ENCODE peak calls at places on chromosomes 12 and 14, in four cellular contexts. R is ovary, Q is tibial nerve, E is sigmoid colon. M is an unnamed sample.

GRCh38 chr12:23810327-23810902 is 139.1 kb downstream of the SOX5 start:
- DNase-seq in R (no peak), Q (no peak), E (no peak), M (no peak)

GRCh38 chr12:108119126-108119973 is 9.7 kb upstream of the WSCD2 start:
- DNase-seq in R (no peak), Q (no peak), E (no peak), M (no peak)

GRCh38 chr12:76259660-76260389 is 88.4 kb downstream of the BBS10 start:
- DNase-seq in R (no peak), Q (no peak), E (no peak), M (no peak)

GRCh38 chr12:104935892-104936291 is 22.2 kb downstream of the SLC41A2 start:
- DNase-seq in R (no peak), Q (no peak), E (no peak), M (no peak)

GRCh38 chr12:68356060-68356748 is 24.0 kb upstream of the MDM1 start:
- DNase-seq in R (no peak), Q (no peak), E (no peak), M (no peak)

GRCh38 chr14:72480465-72481243 is 413.2 kb downstream of the DPF3 start:
- DNase-seq in R (no peak), Q (no peak), E (no peak), M (no peak)

GRCh38 chr12:119372540-119372939 is 38.0 kb downstream of the CCDC60 start:
- DNase-seq in R (no peak), Q (no peak), E (no peak), M (no peak)

GRCh38 chr14:85501751-85502150 is 28.2 kb upstream of the FLRT2 start:
- DNase-seq in R (no peak), Q (no peak), E (no peak), M (no peak)

GRCh38 chr12:46407360-46407759 is 34.8 kb upstream of the SLC38A2 start:
- DNase-seq in R (no peak), Q (no peak), E (no peak), M (no peak)

GRCh38 chr12:15819644-15820437 is 30.7 kb upstream of the EPS8 start:
- DNase-seq in R (no peak), Q (no peak), E (no peak), M (no peak)

GRCh38 chr14:96038920-96039632 is at the start of gene C14orf132:
- DNase-seq in R (peak), Q (peak), E (peak), M (peak)

GRCh38 chr14:54026671-54027070 is 70.0 kb upstream of the BMP4 start:
- DNase-seq in R (no peak), Q (no peak), E (no peak), M (no peak)

GRCh38 chr14:24055971-24056799 is 4.4 kb downstream of the CARMIL3 start:
- DNase-seq in R (no peak), Q (no peak), E (peak), M (no peak)

GRCh38 chr14:101073598-101073965 is 170.1 kb upstream of the RTL1 start:
- DNase-seq in R (no peak), Q (no peak), E (no peak), M (no peak)

GRCh38 chr14:88935083-88935482 is 110.6 kb downstream of the TTC8 start:
- DNase-seq in R (no peak), Q (no peak), E (no peak), M (no peak)

GRCh38 chr12:67019070-67019469 is 250.1 kb upstream of the CAND1 start:
- DNase-seq in R (no peak), Q (no peak), E (no peak), M (no peak)

GRCh38 chr14:59093889-59094288 is 94.6 kb upstream of the DAAM1 start:
- DNase-seq in R (no peak), Q (no peak), E (no peak), M (no peak)

GRCh38 chr12:131607658-131608447 is 103.0 kb upstream of the SFSWAP start:
- DNase-seq in R (no peak), Q (no peak), E (no peak), M (peak)

GRCh38 chr14:95895720-95896119 is 19.1 kb downstream of the TUNAR start:
- DNase-seq in R (no peak), Q (no peak), E (no peak), M (no peak)

GRCh38 chr12:114213055-114213561 is 192.8 kb downstream of the TBX5 start:
- DNase-seq in R (no peak), Q (no peak), E (no peak), M (no peak)

GRCh38 chr14:104782823-104783170 is 12.8 kb downstream of the AKT1 start:
- DNase-seq in R (no peak), Q (no peak), E (no peak), M (no peak)

GRCh38 chr14:90649096-90649495 is 167.1 kb downstream of the TTC7B start:
- DNase-seq in R (no peak), Q (no peak), E (no peak), M (no peak)

GRCh38 chr12:57737467-57738141 is 938 bp downstream of the AGAP2 start:
- DNase-seq in R (peak), Q (no peak), E (no peak), M (no peak)
- TF ChIP-seq CTCF in R (no peak), Q (no peak), E (no peak), M (no peak)

GRCh38 chr12:47758834-47759690 is at the start of gene RAPGEF3:
- DNase-seq in R (peak), Q (peak), E (peak), M (peak)
- TF ChIP-seq EP300 in R (no peak), Q (no peak), E (no peak), M (peak)

DNA sequence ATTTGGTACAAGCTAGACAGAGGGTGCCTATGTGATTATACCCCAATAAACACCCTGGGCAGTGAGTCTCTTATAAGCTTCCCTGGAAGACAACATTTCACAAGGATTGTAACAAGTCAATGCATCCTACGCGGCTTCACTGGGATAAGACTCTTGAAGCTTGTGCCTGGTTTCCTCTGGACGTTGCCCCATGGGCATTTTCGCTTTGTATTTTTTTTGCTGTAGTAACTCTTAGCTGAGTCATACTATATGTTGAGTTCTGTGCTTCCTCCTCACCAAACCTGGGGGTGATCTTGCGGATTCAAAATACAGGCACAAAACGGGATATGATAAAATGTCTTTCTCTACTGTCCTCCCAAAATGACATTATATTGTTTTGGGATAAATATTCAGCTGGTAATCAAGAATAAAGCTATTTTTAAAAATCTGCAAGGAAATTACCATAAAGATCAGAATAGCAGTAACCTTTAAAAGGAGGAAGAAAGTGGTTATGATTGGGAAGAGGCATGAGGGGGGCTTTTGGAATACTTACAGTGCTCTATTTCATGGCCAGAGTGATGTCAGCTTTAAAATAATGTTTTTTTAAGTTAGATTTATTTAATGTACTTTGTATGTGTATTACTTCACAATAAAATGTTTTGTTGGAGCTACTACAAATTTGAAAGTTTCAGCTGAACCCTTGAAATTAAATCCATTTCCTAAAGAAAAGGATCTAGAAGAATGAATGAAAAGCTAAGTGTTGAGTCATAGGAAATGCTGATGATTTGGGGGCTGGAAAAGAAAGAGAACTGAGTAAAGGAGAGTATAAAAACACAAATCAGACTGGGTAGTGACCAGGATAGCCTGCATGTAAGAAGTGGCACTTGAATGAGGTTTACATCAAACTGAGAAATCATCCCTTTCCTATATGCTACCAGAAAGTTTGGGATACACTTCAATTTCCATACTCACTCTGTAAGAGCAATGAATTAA is 14.7 kb downstream of the BTBD7 start:
- DNase-seq in R (no peak), Q (no peak), E (no peak), M (peak)
- H3K4me3 ChIP-seq in R (no peak), Q (no peak), E (no peak), M (no peak)

DNA sequence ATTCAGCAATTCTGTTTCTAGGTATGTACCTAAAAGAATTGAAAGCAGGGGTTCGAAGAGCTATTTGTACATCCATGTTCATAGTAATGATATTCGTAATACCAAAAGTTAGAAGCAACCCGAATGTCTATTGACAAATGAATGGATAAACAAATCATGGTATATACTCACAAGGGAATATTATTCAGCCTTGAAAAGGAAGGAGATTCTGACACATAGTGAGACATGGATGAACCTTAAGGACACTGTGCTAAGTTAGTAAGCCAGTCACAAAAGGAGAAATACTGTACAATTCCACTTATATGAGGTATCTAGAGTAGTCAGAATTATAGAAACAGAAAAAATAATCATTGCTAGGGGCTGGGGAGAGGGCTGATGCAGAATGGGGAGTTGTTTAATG is 4.4 kb upstream of the FBXL14 start:
- DNase-seq in R (no peak), Q (no peak), E (no peak), M (no peak)
- TF ChIP-seq CTCF in R (no peak), Q (no peak), E (no peak), M (no peak)

DNA sequence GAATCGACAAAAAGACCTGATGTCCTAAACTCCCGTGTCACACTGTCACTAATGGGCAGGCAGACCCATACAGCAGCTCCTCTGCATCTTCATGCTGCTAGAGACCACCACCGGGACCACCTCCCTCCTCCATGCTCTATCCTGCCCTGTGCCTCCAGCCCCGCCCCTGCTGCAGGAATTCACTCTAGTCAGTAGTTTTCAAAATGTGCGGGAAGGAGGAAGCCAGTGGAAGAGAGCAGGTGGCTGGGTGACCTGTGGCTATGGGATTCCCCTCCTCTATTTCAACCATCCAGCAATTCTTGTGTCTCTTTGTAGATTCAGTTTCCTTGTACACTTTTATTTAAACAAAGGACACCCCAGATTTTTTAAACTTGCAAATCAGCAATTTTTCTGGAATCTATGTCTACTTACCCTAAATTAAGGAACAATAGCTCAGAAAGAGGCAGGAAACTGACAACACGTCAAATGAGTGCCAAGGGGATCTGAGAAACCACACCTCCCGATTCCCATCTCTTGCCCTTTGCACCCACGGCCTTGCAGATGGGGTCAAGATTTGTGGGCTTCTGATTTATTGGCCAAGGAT is 20.4 kb upstream of the MAP1LC3B2 start:
- DNase-seq in R (no peak), Q (no peak), E (no peak), M (no peak)
- TF ChIP-seq EP300 in R (no peak), Q (no peak), E (no peak), M (no peak)

DNA sequence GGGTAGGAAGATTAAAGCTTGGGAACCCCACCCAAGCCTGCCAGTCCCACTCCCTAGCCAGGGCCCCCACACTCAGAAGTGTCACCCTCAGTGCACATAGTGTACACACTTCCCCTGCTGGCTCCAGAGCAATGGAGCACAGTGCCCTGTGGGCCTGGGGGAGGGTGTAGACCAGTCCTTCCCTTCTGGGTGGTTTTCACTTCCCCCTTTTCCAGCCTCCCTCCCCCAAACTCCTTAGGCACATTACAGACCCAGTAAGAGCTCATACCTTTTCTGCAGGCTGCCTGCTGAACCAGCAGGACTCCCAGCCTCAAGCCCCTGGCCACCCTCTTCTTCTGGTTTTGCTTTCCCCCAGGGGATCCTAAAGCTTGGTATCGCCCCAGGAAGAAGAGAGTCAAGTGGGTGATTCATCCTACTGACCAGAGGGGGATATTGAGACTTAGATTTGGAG is at the start of gene ZNF385A:
- DNase-seq in R (no peak), Q (no peak), E (no peak), M (no peak)
- H3K4me3 ChIP-seq in R (no peak), Q (no peak), E (no peak), M (no peak)